ENCODE peak calls at places on chromosomes 6 and 20, in eight cellular contexts. X is effector CD4-positive, alpha-beta T cell; N is heart left ventricle; T is fibroblast of villous mesenchyme; P is WTC11; J is NCI-H2081; U is CD8-positive, alpha-beta memory T cell; B is mammary epithelial cell. M is an unnamed sample.

GRCh38 chr6:13013681-13014550 is 297.3 kb downstream of the PHACTR1 start:
- DNase-seq in X (no peak), N (no peak), T (no peak), P (peak), J (no peak), U (no peak), B (no peak), M (no peak)

GRCh38 chr6:15682965-15683822 is 20.4 kb upstream of the DTNBP1 start:
- DNase-seq in X (no peak), N (no peak), T (no peak), P (no peak), J (no peak), U (no peak), B (no peak), M (no peak)

GRCh38 chr6:136252441-136252840 is 2.3 kb upstream of the MTFR2 start:
- DNase-seq in X (no peak), N (no peak), T (no peak), P (no peak), J (no peak), U (no peak), B (no peak), M (no peak)

GRCh38 chr20:63661959-63662812 is 4.1 kb downstream of the RTEL1 start:
- DNase-seq in X (no peak), N (no peak), T (no peak), P (no peak), J (no peak), U (peak), B (no peak), M (no peak)

GRCh38 chr6:36858407-36858981 is 16.1 kb downstream of the PPIL1 start:
- DNase-seq in X (no peak), N (no peak), T (peak), P (peak), J (no peak), U (no peak), B (no peak), M (no peak)

GRCh38 chr6:85241515-85241914 is 208.4 kb upstream of the NT5E start:
- DNase-seq in X (no peak), N (no peak), T (no peak), P (no peak), J (no peak), U (no peak), B (no peak), M (no peak)

GRCh38 chr6:5582758-5583157 is 321.4 kb downstream of the FARS2 start:
- DNase-seq in X (no peak), N (no peak), T (peak), P (no peak), J (no peak), U (no peak), B (no peak), M (no peak)

GRCh38 chr6:128738112-128738511 is 144.8 kb upstream of the LAMA2 start:
- DNase-seq in X (no peak), N (no peak), T (no peak), P (no peak), J (no peak), U (no peak), B (peak), M (peak)

GRCh38 chr6:136782021-136782770 is 10.1 kb downstream of the MAP3K5 start:
- DNase-seq in X (no peak), N (no peak), T (peak), P (no peak), J (no peak), U (no peak), B (peak), M (peak)

GRCh38 chr6:112222111-112222726 is 32.1 kb downstream of the LAMA4 start:
- DNase-seq in X (no peak), N (no peak), T (peak), P (no peak), J (no peak), U (no peak), B (no peak), M (no peak)

GRCh38 chr6:63458480-63459115 is 113.7 kb upstream of the LOC128125822 start:
- DNase-seq in X (no peak), N (no peak), T (no peak), P (no peak), J (no peak), U (no peak), B (no peak), M (no peak)

GRCh38 chr6:292506-293184 is 358 bp downstream of the DUSP22 start:
- DNase-seq in X (peak), N (peak), T (peak), P (peak), J (no peak), U (peak), B (no peak), M (peak)

GRCh38 chr6:118485601-118486550 is 62.2 kb upstream of the PLN start:
- DNase-seq in X (no peak), N (no peak), T (no peak), P (no peak), J (no peak), U (no peak), B (no peak), M (no peak)

GRCh38 chr6:39814236-39814635 is 22.1 kb downstream of the DAAM2 start:
- DNase-seq in X (no peak), N (no peak), T (no peak), P (no peak), J (no peak), U (no peak), B (no peak), M (no peak)

GRCh38 chr6:95364016-95364604 is 213.2 kb upstream of the MANEA start:
- DNase-seq in X (no peak), N (no peak), T (peak), P (no peak), J (peak), U (no peak), B (no peak), M (peak)

GRCh38 chr6:7262037-7262461 is 51.0 kb downstream of the SSR1 start:
- DNase-seq in X (no peak), N (no peak), T (no peak), P (peak), J (no peak), U (no peak), B (peak), M (peak)

GRCh38 chr6:41638002-41638800 is at the start of gene MDFI:
- DNase-seq in X (no peak), N (no peak), T (no peak), P (peak), J (no peak), U (no peak), B (peak), M (no peak)

GRCh38 chr6:101393291-101394251 is at the start of gene GRIK2:
- DNase-seq in X (no peak), N (no peak), T (peak), P (peak), J (peak), U (no peak), B (peak), M (no peak)

GRCh38 chr6:76230711-76231110 is 158.2 kb upstream of the IMPG1 start:
- DNase-seq in X (no peak), N (no peak), T (no peak), P (peak), J (no peak), U (no peak), B (peak), M (no peak)

M was measured in foreskin keratinocyte.